ENCODE peak calls at places on chromosomes 13 and 19, in five cellular contexts. K is transverse colon, N is AG08395, U is HFF-Myc, W is colonic mucosa. J is an unnamed sample.

GRCh38 chr13:100344544-100344943 is 244.0 kb downstream of the GGACT start:
- DNase-seq in K (no peak), N (no peak), U (no peak), W (no peak), J (no peak)

GRCh38 chr13:47332149-47332548 is 435.3 kb upstream of the HTR2A start:
- DNase-seq in K (no peak), N (no peak), U (no peak), W (no peak), J (peak)

GRCh38 chr13:53101883-53102282 is 73.3 kb downstream of the OLFM4 start:
- DNase-seq in K (no peak), N (no peak), U (no peak), W (no peak), J (no peak)

GRCh38 chr19:48308695-48309586 is 16.4 kb upstream of the EMP3 start:
- DNase-seq in K (no peak), N (no peak), U (no peak), W (no peak), J (peak)

GRCh38 chr19:55146648-55147218 is 2.3 kb downstream of the TNNT1 start:
- DNase-seq in K (no peak), N (no peak), U (no peak), W (peak), J (no peak)

GRCh38 chr13:113854238-113855011 is 9.5 kb downstream of the GAS6 start:
- DNase-seq in K (no peak), N (peak), U (no peak), W (peak), J (peak)

GRCh38 chr19:42099336-42099925 is 23.5 kb downstream of the ZNF574 start:
- DNase-seq in K (no peak), N (no peak), U (no peak), W (no peak), J (no peak)

GRCh38 chr19:47186337-47187022 is 44.5 kb downstream of the BBC3 start:
- DNase-seq in K (peak), N (no peak), U (no peak), W (no peak), J (no peak)

GRCh38 chr13:31090921-31091624 is 70.6 kb downstream of the HSPH1 start:
- DNase-seq in K (no peak), N (no peak), U (no peak), W (no peak), J (no peak)

GRCh38 chr13:36475468-36475867 is 43.2 kb downstream of the CCNA1 start:
- DNase-seq in K (no peak), N (no peak), U (no peak), W (no peak), J (peak)

GRCh38 chr13:25738342-25738771 is 313.5 kb downstream of the SHISA2 start:
- DNase-seq in K (no peak), N (peak), U (no peak), W (peak), J (no peak)

GRCh38 chr13:114109646-114110045 is 22.8 kb downstream of the RASA3 start:
- DNase-seq in K (peak), N (no peak), U (no peak), W (no peak), J (peak)

GRCh38 chr19:32873560-32873959 is 4.0 kb upstream of the SLC7A9 start:
- DNase-seq in K (no peak), N (no peak), U (no peak), W (no peak), J (no peak)

GRCh38 chr19:47444388-47444821 is 25.1 kb upstream of the MEIS3 start:
- DNase-seq in K (no peak), N (no peak), U (no peak), W (no peak), J (no peak)

GRCh38 chr19:18427752-18428131 is 8.5 kb downstream of the SSBP4 start:
- DNase-seq in K (no peak), N (no peak), U (no peak), W (no peak), J (no peak)

J was measured in fibroblast of villous mesenchyme.